ENCODE peak calls at places on chromosomes 7 and 10, in eight cellular contexts. One of them, this sample, is unnamed. For H3K4me1, the result is how much of the 10 kb centered on the place peaks cover.

GRCh38 chr10:93206652-93207051 is 133.0 kb downstream of the CYP26A1 start:
- DNase-seq in cardiac muscle cell: peak
- DNase-seq in Panc1: no peak
- DNase-seq in fibroblast of lung: no peak
- DNase-seq in OCI-LY7: no peak
- DNase-seq in stomach: no peak
- DNase-seq in spleen: no peak
- DNase-seq in psoas muscle: no peak
- DNase-seq in this sample: no peak

GRCh38 chr7:102138676-102139075 is 148.0 kb upstream of the SH2B2 start:
- DNase-seq in Panc1: no peak
- DNase-seq in psoas muscle: no peak
- DNase-seq in OCI-LY7: no peak
- DNase-seq in spleen: no peak
- DNase-seq in stomach: no peak
- DNase-seq in fibroblast of lung: no peak
- DNase-seq in cardiac muscle cell: no peak
- DNase-seq in this sample: no peak

GRCh38 chr7:17619194-17619818 is 320.9 kb downstream of the AHR start:
- DNase-seq in OCI-LY7: no peak
- DNase-seq in cardiac muscle cell: no peak
- DNase-seq in stomach: no peak
- DNase-seq in Panc1: no peak
- DNase-seq in fibroblast of lung: no peak
- DNase-seq in psoas muscle: no peak
- DNase-seq in spleen: no peak
- DNase-seq in this sample: no peak

GRCh38 chr10:77087406-77087805 is 550.2 kb downstream of the KCNMA1 start:
- DNase-seq in psoas muscle: no peak
- DNase-seq in Panc1: no peak
- DNase-seq in spleen: no peak
- DNase-seq in cardiac muscle cell: no peak
- DNase-seq in stomach: no peak
- DNase-seq in fibroblast of lung: peak
- DNase-seq in OCI-LY7: no peak
- DNase-seq in this sample: peak

GRCh38 chr10:98916751-98917150 is 318.9 kb downstream of the HPSE2 start:
- DNase-seq in cardiac muscle cell: no peak
- DNase-seq in OCI-LY7: no peak
- DNase-seq in fibroblast of lung: no peak
- DNase-seq in stomach: no peak
- DNase-seq in spleen: no peak
- DNase-seq in psoas muscle: no peak
- DNase-seq in Panc1: no peak
- DNase-seq in this sample: no peak

GRCh38 chr10:102593074-102593803 is 51.0 kb upstream of the TRIM8 start:
- DNase-seq in fibroblast of lung: peak
- DNase-seq in OCI-LY7: no peak
- DNase-seq in spleen: no peak
- DNase-seq in stomach: no peak
- DNase-seq in Panc1: no peak
- DNase-seq in cardiac muscle cell: no peak
- DNase-seq in psoas muscle: no peak
- DNase-seq in this sample: no peak

GRCh38 chr7:12032146-12032545 is 178.9 kb upstream of the TMEM106B start:
- DNase-seq in cardiac muscle cell: no peak
- DNase-seq in Panc1: no peak
- DNase-seq in spleen: no peak
- DNase-seq in stomach: no peak
- DNase-seq in psoas muscle: no peak
- DNase-seq in OCI-LY7: no peak
- DNase-seq in fibroblast of lung: peak
- DNase-seq in this sample: no peak

GRCh38 chr7:98223898-98224700 is 12.9 kb downstream of the BHLHA15 start:
- DNase-seq in OCI-LY7: no peak
- DNase-seq in spleen: peak
- DNase-seq in Panc1: no peak
- DNase-seq in cardiac muscle cell: no peak
- DNase-seq in stomach: no peak
- DNase-seq in fibroblast of lung: no peak
- DNase-seq in psoas muscle: no peak
- DNase-seq in this sample: no peak

GRCh38 chr7:94394058-94394398 is 667 bp upstream of the COL1A2 start:
- DNase-seq in stomach: no peak
- DNase-seq in Panc1: no peak
- DNase-seq in fibroblast of lung: peak
- DNase-seq in cardiac muscle cell: no peak
- DNase-seq in spleen: no peak
- DNase-seq in psoas muscle: peak
- DNase-seq in OCI-LY7: no peak
- DNase-seq in this sample: no peak

GRCh38 chr10:101287922-101288638 is 58.8 kb upstream of the LBX1 start:
- DNase-seq in spleen: no peak
- DNase-seq in stomach: no peak
- DNase-seq in cardiac muscle cell: peak
- DNase-seq in psoas muscle: no peak
- DNase-seq in fibroblast of lung: peak
- DNase-seq in OCI-LY7: peak
- DNase-seq in Panc1: no peak
- DNase-seq in this sample: no peak
- TF ChIP-seq CTCF in spleen: peak
- TF ChIP-seq CTCF in stomach: no peak
- TF ChIP-seq CTCF in cardiac muscle cell: peak
- TF ChIP-seq CTCF in psoas muscle: peak
- TF ChIP-seq CTCF in fibroblast of lung: peak
- TF ChIP-seq CTCF in OCI-LY7: peak
- TF ChIP-seq CTCF in Panc1: no peak
- TF ChIP-seq CTCF in this sample: peak

GRCh38 chr7:22385326-22385725 is 28.4 kb upstream of the RAPGEF5 start:
- DNase-seq in cardiac muscle cell: no peak
- DNase-seq in OCI-LY7: no peak
- DNase-seq in fibroblast of lung: no peak
- DNase-seq in spleen: no peak
- DNase-seq in psoas muscle: no peak
- DNase-seq in stomach: no peak
- DNase-seq in Panc1: no peak
- DNase-seq in this sample: no peak
- H3K4me1 ChIP-seq in cardiac muscle cell: under half
- H3K4me1 ChIP-seq in OCI-LY7: half or more
- H3K4me1 ChIP-seq in fibroblast of lung: under half
- H3K4me1 ChIP-seq in spleen: under half
- H3K4me1 ChIP-seq in psoas muscle: under half
- H3K4me1 ChIP-seq in stomach: under half
- H3K4me1 ChIP-seq in Panc1: under half
- H3K4me1 ChIP-seq in this sample: under half

DNA sequence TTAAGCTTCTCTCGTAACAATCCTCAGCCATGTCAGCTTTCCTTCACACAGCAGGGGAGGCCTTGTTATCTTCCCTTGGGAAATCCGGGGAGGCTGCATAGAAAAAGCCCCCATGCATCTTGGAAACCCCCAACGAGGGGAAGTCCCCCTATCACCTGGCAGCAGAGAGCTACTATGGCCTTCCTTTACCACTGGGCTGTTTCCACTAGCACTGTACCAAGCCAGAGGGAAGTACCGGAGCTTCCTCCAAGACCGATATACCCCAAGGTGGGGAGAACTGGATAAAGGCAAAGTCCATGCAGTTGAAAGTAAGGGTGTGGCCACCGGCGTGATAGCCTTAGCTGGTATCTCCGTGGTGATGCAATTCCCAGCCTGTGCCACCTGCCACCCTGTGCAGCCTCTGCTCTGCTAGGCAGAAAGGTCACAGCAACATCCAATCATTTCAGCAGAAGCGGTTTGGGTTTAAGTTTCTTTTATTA is 4.4 kb upstream of the CLIP2 start:
- DNase-seq in Panc1: no peak
- DNase-seq in stomach: peak
- DNase-seq in cardiac muscle cell: no peak
- DNase-seq in psoas muscle: no peak
- DNase-seq in spleen: no peak
- DNase-seq in OCI-LY7: no peak
- DNase-seq in fibroblast of lung: no peak
- DNase-seq in this sample: no peak
- H3K27ac ChIP-seq in Panc1: peak
- H3K27ac ChIP-seq in stomach: peak
- H3K27ac ChIP-seq in cardiac muscle cell: no peak
- H3K27ac ChIP-seq in psoas muscle: no peak
- H3K27ac ChIP-seq in spleen: peak
- H3K27ac ChIP-seq in OCI-LY7: no peak
- H3K27ac ChIP-seq in fibroblast of lung: no peak
- H3K27ac ChIP-seq in this sample: no peak

GRCh38 chr7:76069238-76069638 is 21.3 kb downstream of the MDH2 start:
- DNase-seq in cardiac muscle cell: peak
- DNase-seq in psoas muscle: peak
- DNase-seq in stomach: peak
- DNase-seq in spleen: no peak
- DNase-seq in Panc1: no peak
- DNase-seq in fibroblast of lung: peak
- DNase-seq in OCI-LY7: no peak
- DNase-seq in this sample: peak
- TF ChIP-seq CTCF in cardiac muscle cell: peak
- TF ChIP-seq CTCF in psoas muscle: peak
- TF ChIP-seq CTCF in stomach: no peak
- TF ChIP-seq CTCF in spleen: no peak
- TF ChIP-seq CTCF in Panc1: no peak
- TF ChIP-seq CTCF in fibroblast of lung: peak
- TF ChIP-seq CTCF in OCI-LY7: no peak
- TF ChIP-seq CTCF in this sample: peak

GRCh38 chr7:92761391-92762098 is 74.8 kb downstream of the CDK6 start:
- DNase-seq in fibroblast of lung: no peak
- DNase-seq in cardiac muscle cell: no peak
- DNase-seq in Panc1: no peak
- DNase-seq in psoas muscle: no peak
- DNase-seq in OCI-LY7: no peak
- DNase-seq in stomach: no peak
- DNase-seq in spleen: no peak
- DNase-seq in this sample: no peak

GRCh38 chr7:92766461-92767003 is 69.8 kb downstream of the CDK6 start:
- DNase-seq in spleen: no peak
- DNase-seq in OCI-LY7: no peak
- DNase-seq in Panc1: no peak
- DNase-seq in cardiac muscle cell: peak
- DNase-seq in fibroblast of lung: peak
- DNase-seq in psoas muscle: no peak
- DNase-seq in stomach: no peak
- DNase-seq in this sample: peak

GRCh38 chr7:92765725-92766124 is 70.6 kb downstream of the CDK6 start:
- DNase-seq in psoas muscle: no peak
- DNase-seq in stomach: no peak
- DNase-seq in Panc1: no peak
- DNase-seq in cardiac muscle cell: no peak
- DNase-seq in spleen: no peak
- DNase-seq in fibroblast of lung: peak
- DNase-seq in OCI-LY7: no peak
- DNase-seq in this sample: peak

GRCh38 chr7:92762853-92763252 is 73.5 kb downstream of the CDK6 start:
- DNase-seq in fibroblast of lung: peak
- DNase-seq in psoas muscle: no peak
- DNase-seq in stomach: no peak
- DNase-seq in spleen: no peak
- DNase-seq in Panc1: no peak
- DNase-seq in cardiac muscle cell: no peak
- DNase-seq in OCI-LY7: no peak
- DNase-seq in this sample: no peak

GRCh38 chr7:92763636-92764423 is 72.5 kb downstream of the CDK6 start:
- DNase-seq in cardiac muscle cell: no peak
- DNase-seq in spleen: no peak
- DNase-seq in OCI-LY7: no peak
- DNase-seq in Panc1: no peak
- DNase-seq in psoas muscle: no peak
- DNase-seq in stomach: no peak
- DNase-seq in fibroblast of lung: peak
- DNase-seq in this sample: peak
- H3K4me1 ChIP-seq in cardiac muscle cell: under half
- H3K4me1 ChIP-seq in spleen: under half
- H3K4me1 ChIP-seq in OCI-LY7: under half
- H3K4me1 ChIP-seq in Panc1: under half
- H3K4me1 ChIP-seq in psoas muscle: under half
- H3K4me1 ChIP-seq in stomach: under half
- H3K4me1 ChIP-seq in fibroblast of lung: under half
- H3K4me1 ChIP-seq in this sample: under half

GRCh38 chr10:74047871-74048270 is 50.0 kb downstream of the VCL start:
- DNase-seq in spleen: no peak
- DNase-seq in fibroblast of lung: peak
- DNase-seq in Panc1: no peak
- DNase-seq in psoas muscle: no peak
- DNase-seq in stomach: no peak
- DNase-seq in cardiac muscle cell: no peak
- DNase-seq in OCI-LY7: no peak
- DNase-seq in this sample: no peak
- H3K27ac ChIP-seq in spleen: peak
- H3K27ac ChIP-seq in fibroblast of lung: peak
- H3K27ac ChIP-seq in Panc1: no peak
- H3K27ac ChIP-seq in psoas muscle: peak
- H3K27ac ChIP-seq in stomach: no peak
- H3K27ac ChIP-seq in cardiac muscle cell: peak
- H3K27ac ChIP-seq in OCI-LY7: no peak
- H3K27ac ChIP-seq in this sample: no peak

DNA sequence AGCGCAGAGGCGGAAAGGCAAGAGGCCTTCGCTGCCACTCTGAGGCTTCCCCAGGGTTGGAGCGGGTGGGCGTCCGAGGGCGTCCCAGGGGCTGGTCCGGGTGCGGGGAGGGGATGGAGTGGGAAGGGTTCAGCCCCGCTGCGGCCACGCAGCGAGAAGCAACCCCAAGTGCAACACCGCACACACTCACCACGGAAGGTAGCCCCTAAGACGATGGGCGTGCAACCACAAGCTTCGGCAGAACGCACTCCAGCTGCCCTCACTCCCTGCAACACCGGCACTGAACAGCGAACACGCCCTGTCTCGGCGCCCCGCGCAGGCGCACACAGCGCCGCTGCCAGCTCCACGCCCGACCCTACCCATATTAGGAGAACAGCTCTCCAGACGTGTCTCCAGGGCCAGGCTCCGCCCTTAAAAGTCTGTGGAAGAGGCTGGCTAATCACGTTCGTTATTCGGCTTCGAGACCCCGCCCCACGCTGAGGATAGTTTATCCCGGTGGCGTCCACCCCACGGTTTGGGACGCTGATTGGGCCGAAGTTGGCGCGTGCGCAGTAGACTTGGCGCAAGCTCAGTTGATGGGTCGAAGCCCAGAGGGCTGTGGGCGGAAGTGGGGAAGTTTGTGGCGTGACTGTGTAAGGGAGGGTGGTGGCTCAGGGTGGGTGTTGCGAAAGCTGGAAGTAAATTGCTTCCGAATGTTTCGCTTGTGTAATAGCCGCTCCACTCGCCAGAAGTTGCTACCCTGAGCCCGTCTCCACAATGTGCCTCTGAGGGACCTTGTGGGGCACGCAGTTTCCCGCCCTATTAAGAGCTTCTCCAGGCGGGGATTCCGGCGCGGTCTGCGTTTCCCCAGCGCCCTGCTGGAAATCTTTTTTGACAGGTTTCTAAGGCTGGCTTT is at the start of gene RSU1:
- DNase-seq in spleen: peak
- DNase-seq in Panc1: peak
- DNase-seq in psoas muscle: peak
- DNase-seq in fibroblast of lung: peak
- DNase-seq in stomach: peak
- DNase-seq in OCI-LY7: peak
- DNase-seq in cardiac muscle cell: peak
- DNase-seq in this sample: peak
- TF ChIP-seq CTCF in spleen: peak
- TF ChIP-seq CTCF in Panc1: no peak
- TF ChIP-seq CTCF in psoas muscle: no peak
- TF ChIP-seq CTCF in fibroblast of lung: no peak
- TF ChIP-seq CTCF in stomach: no peak
- TF ChIP-seq CTCF in OCI-LY7: no peak
- TF ChIP-seq CTCF in cardiac muscle cell: no peak
- TF ChIP-seq CTCF in this sample: no peak